ENCODE peak calls at places on chromosome 3, in seven cellular contexts. H, F, I, B, T, V and W are unnamed samples.

GRCh38 chr3:5754602-5755001 is 567.1 kb downstream of the EDEM1 start:
- DNase-seq in H (no peak), F (no peak), I (no peak), B (no peak), T (no peak), V (no peak), W (no peak)

GRCh38 chr3:56157693-56158092 is 310.6 kb downstream of the ERC2 start:
- DNase-seq in H (peak; percentile 18), F (no peak), I (no peak), B (peak; percentile 71), T (no peak), V (no peak), W (no peak)

GRCh38 chr3:9746330-9746729 is 3.4 kb upstream of the OGG1 start:
- DNase-seq in H (peak; percentile 90), F (no peak), I (no peak), B (no peak), T (no peak), V (peak; percentile 95), W (peak; percentile 38)

GRCh38 chr3:191944835-191945234 is 483.9 kb downstream of the PYDC2 start:
- DNase-seq in H (no peak), F (no peak), I (no peak), B (no peak), T (no peak), V (no peak), W (no peak)

GRCh38 chr3:138186803-138187295 is 252 bp upstream of the ARMC8 start:
- DNase-seq in H (no peak), F (no peak), I (peak; percentile 97), B (peak; percentile 88), T (peak; percentile 93), V (peak; percentile 83), W (no peak)

GRCh38 chr3:116441652-116442051 is 3.6 kb downstream of the LSAMP start:
- DNase-seq in H (no peak), F (no peak), I (no peak), B (peak; percentile 78), T (no peak), V (no peak), W (no peak)

GRCh38 chr3:59320080-59320479 is 270.3 kb upstream of the CFAP20DC start:
- DNase-seq in H (no peak), F (no peak), I (no peak), B (no peak), T (no peak), V (no peak), W (no peak)

GRCh38 chr3:121075191-121075590 is 167.2 kb downstream of the STXBP5L start:
- DNase-seq in H (no peak), F (no peak), I (no peak), B (no peak), T (no peak), V (no peak), W (no peak)

GRCh38 chr3:34683851-34684250 is 885.4 kb downstream of the PDCD6IP start:
- DNase-seq in H (peak; percentile 40), F (no peak), I (no peak), B (peak; percentile 47), T (peak; percentile 58), V (peak; percentile 11), W (peak; percentile 17)

GRCh38 chr3:61264281-61264680 is 13.0 kb upstream of the FHIT start:
- DNase-seq in H (no peak), F (no peak), I (no peak), B (no peak), T (no peak), V (no peak), W (no peak)

GRCh38 chr3:144652573-144652972 is 681.0 kb downstream of the DIPK2A start:
- DNase-seq in H (peak; percentile 80), F (no peak), I (no peak), B (no peak), T (no peak), V (peak; percentile 54), W (no peak)

GRCh38 chr3:94226058-94226457 is 163.2 kb downstream of the NSUN3 start:
- DNase-seq in H (peak; percentile 67), F (no peak), I (no peak), B (no peak), T (no peak), V (peak; percentile 50), W (no peak)

GRCh38 chr3:45689787-45690145 is 570 bp downstream of the SACM1L start:
- DNase-seq in H (no peak), F (no peak), I (no peak), B (no peak), T (no peak), V (no peak), W (no peak)

GRCh38 chr3:52290596-52291507 is 3.2 kb downstream of the GLYCTK start:
- DNase-seq in H (no peak), F (peak; percentile 12), I (peak; percentile 22), B (no peak), T (no peak), V (no peak), W (no peak)

GRCh38 chr3:72820405-72820804 is 27.8 kb downstream of the SHQ1 start:
- DNase-seq in H (peak; percentile 84), F (no peak), I (no peak), B (peak; percentile 89), T (peak; percentile 54), V (peak; percentile 58), W (no peak)

GRCh38 chr3:112623717-112624116 is 17.2 kb downstream of the CCDC80 start:
- DNase-seq in H (no peak), F (no peak), I (no peak), B (no peak), T (no peak), V (no peak), W (no peak)

GRCh38 chr3:13275376-13276005 is 144.6 kb downstream of the NUP210 start:
- DNase-seq in H (no peak), F (no peak), I (peak; percentile 54), B (no peak), T (no peak), V (no peak), W (no peak)

GRCh38 chr3:155979746-155980145 is 109.3 kb downstream of the GMPS start:
- DNase-seq in H (no peak), F (no peak), I (no peak), B (no peak), T (no peak), V (peak; percentile 61), W (no peak)

GRCh38 chr3:12180218-12180617 is 21.5 kb upstream of the TIMP4 start:
- DNase-seq in H (peak; percentile 71), F (no peak), I (no peak), B (no peak), T (no peak), V (peak; percentile 67), W (no peak)

GRCh38 chr3:160401301-160402095 is 2.0 kb downstream of the SMC4 start:
- DNase-seq in H (peak; percentile 71), F (no peak), I (no peak), B (no peak), T (no peak), V (peak; percentile 88), W (no peak)

GRCh38 chr3:194404365-194405140 is 5.5 kb upstream of the GP5 start:
- DNase-seq in H (peak; percentile 65), F (no peak), I (no peak), B (peak; percentile 66), T (no peak), V (peak; percentile 58), W (no peak)

GRCh38 chr3:111521881-111522280 is 20.1 kb upstream of the CD96 start:
- DNase-seq in H (peak; percentile 40), F (no peak), I (no peak), B (no peak), T (no peak), V (peak; percentile 83), W (no peak)